ENCODE peak calls at places on chromosomes 5 and 9, in seven cellular contexts. X, N, S, E, D, C and J are unnamed samples.

GRCh38 chr9:124332321-124332720 is 74.6 kb downstream of the NEK6 start:
- DNase-seq in X (no peak), N (no peak), S (no peak), E (no peak), D (no peak), C (no peak), J (no peak)

GRCh38 chr9:115972362-115972761 is 181.2 kb upstream of the PAPPA start:
- DNase-seq in X (peak), N (no peak), S (no peak), E (no peak), D (no peak), C (no peak), J (no peak)

GRCh38 chr5:72552041-72552557 is 44.9 kb upstream of the ZNF366 start:
- DNase-seq in X (peak), N (no peak), S (no peak), E (no peak), D (peak), C (no peak), J (no peak)

GRCh38 chr5:93653716-93654115 is 70.7 kb downstream of the NR2F1 start:
- DNase-seq in X (peak), N (no peak), S (no peak), E (no peak), D (no peak), C (no peak), J (no peak)

GRCh38 chr5:172559004-172559932 is 81.8 kb upstream of the NEURL1B start:
- DNase-seq in X (peak), N (peak), S (no peak), E (peak), D (peak), C (no peak), J (peak)

GRCh38 chr5:59583151-59583809 is 310.2 kb downstream of the PDE4D start:
- DNase-seq in X (no peak), N (no peak), S (no peak), E (no peak), D (no peak), C (no peak), J (no peak)

GRCh38 chr9:16039988-16040761 is 487.3 kb downstream of the CCDC171 start:
- DNase-seq in X (peak), N (peak), S (no peak), E (no peak), D (no peak), C (peak), J (no peak)

GRCh38 chr5:156137482-156137881 is 189.5 kb upstream of the SGCD start:
- DNase-seq in X (no peak), N (no peak), S (no peak), E (no peak), D (no peak), C (no peak), J (no peak)

GRCh38 chr5:123344819-123345426 is 78.3 kb downstream of the CEP120 start:
- DNase-seq in X (peak), N (peak), S (peak), E (no peak), D (no peak), C (no peak), J (no peak)

GRCh38 chr5:130109152-130109551 is 204.9 kb downstream of the CHSY3 start:
- DNase-seq in X (peak), N (no peak), S (peak), E (no peak), D (no peak), C (no peak), J (no peak)

GRCh38 chr9:6567140-6567591 is 78.4 kb downstream of the GLDC start:
- DNase-seq in X (peak), N (no peak), S (no peak), E (no peak), D (peak), C (no peak), J (no peak)

GRCh38 chr9:113221800-113222481 is 597 bp downstream of the SLC31A1 start:
- DNase-seq in X (peak), N (peak), S (peak), E (no peak), D (no peak), C (no peak), J (no peak)

GRCh38 chr5:77086611-77087483 is at the start of gene ZBED3:
- DNase-seq in X (peak), N (peak), S (peak), E (peak), D (no peak), C (peak), J (peak)

GRCh38 chr5:80408976-80409926 is 1.4 kb downstream of the ZFYVE16 start:
- DNase-seq in X (no peak), N (no peak), S (no peak), E (no peak), D (no peak), C (no peak), J (no peak)

GRCh38 chr9:107881625-107882300 is 392.2 kb upstream of the KLF4 start:
- DNase-seq in X (no peak), N (no peak), S (no peak), E (no peak), D (no peak), C (no peak), J (no peak)

GRCh38 chr5:107919969-107920368 is 249.2 kb upstream of the EFNA5 start:
- DNase-seq in X (no peak), N (no peak), S (peak), E (no peak), D (no peak), C (no peak), J (no peak)

GRCh38 chr9:131190191-131190590 is 64.8 kb downstream of the NUP214 start:
- DNase-seq in X (no peak), N (no peak), S (no peak), E (no peak), D (no peak), C (no peak), J (no peak)

GRCh38 chr5:16926417-16926816 is 9.7 kb downstream of the MYO10 start:
- DNase-seq in X (no peak), N (no peak), S (no peak), E (no peak), D (no peak), C (no peak), J (no peak)

GRCh38 chr5:126961702-126962101 is 68.7 kb downstream of the MARCHF3 start:
- DNase-seq in X (peak), N (no peak), S (peak), E (no peak), D (no peak), C (no peak), J (no peak)

GRCh38 chr5:102922111-102922510 is 167.0 kb downstream of the PAM start:
- DNase-seq in X (no peak), N (no peak), S (no peak), E (no peak), D (no peak), C (no peak), J (no peak)

GRCh38 chr9:128554155-128554862 is 1.9 kb downstream of the SPTAN1 start:
- DNase-seq in X (peak), N (peak), S (peak), E (peak), D (no peak), C (peak), J (peak)
- TF ChIP-seq CTCF in X (no peak), N (no peak), S (no peak), E (no peak), D (peak), C (peak), J (no peak)

DNA sequence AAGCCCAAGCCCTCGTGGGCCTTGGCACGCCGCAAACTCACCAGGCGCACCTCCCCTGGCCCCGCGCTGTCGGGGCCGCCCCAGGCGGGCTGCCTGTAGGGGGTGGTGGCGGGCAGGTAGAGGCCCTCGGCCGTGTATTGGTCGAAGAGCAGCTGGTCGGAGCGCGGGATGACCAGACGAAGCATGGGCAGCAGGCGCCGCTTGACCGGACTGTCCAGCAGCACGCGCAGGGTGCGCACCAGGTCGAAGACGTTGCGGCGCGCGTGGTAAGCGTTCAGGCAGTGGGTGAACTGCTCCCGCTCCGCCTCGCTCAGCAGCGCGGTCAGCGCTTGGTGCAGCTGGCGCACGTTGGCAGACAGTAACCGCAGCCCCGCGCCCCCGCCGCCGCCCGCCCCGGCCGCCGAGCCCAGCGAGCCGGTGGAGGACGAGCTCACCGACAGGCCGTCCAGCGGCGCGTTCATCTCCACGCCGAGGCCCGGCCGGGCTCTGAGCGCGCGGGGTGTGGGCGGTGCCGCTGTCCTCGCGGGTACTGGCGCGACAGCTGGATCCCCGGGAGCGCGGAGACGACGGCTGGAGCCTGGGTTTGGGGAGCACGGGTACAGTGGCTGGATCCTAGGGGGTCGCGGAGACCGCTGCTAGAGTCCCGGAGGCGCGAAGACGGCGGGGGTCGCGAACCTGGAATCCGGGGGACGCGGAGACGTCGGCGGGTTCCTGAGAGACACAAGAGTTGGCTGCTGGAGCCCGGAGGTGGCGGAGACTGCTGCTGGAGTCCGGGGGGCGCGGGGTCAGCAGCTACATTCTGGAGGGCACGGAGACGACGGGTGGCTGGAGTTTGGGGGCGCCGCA is 709 bp downstream of the WHRN start:
- DNase-seq in X (peak), N (peak), S (no peak), E (peak), D (no peak), C (peak), J (peak)
- TF ChIP-seq CTCF in X (peak), N (peak), S (no peak), E (no peak), D (peak), C (peak), J (no peak)

DNA sequence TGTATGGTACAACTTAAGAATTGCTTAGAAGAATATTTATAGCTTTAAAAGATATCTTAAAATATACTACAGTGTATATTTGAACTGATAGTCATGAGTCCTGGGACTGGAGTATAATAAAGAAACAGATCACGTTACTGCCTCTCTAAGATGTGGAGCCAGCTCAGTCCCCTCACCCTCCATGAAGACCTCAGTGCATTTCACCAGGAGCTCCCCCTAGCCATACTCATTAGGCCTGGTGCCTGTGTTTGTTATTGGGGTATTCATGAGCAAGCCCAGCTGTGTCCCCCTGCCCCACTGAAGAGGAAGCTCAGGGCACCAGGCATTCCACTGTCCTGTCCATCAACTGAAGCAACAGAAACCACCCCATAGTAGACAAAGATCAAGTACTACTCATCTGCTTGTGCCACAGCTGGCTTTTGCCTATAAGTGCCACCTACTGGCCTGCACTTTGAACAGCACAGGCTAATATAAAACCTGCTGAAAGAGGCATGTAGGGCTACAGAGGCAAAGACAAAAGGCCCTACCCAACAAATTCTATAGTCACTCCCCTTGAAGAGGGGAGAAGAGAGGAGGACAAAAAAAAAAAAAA is 850.2 kb upstream of the NUDT12 start:
- DNase-seq in X (peak), N (peak), S (peak), E (no peak), D (peak), C (peak), J (no peak)
- TF ChIP-seq CTCF in X (peak), N (peak), S (peak), E (peak), D (peak), C (peak), J (peak)

GRCh38 chr9:4984571-4985375 is at the start of gene JAK2:
- DNase-seq in X (peak), N (peak), S (peak), E (peak), D (peak), C (peak), J (peak)
- TF ChIP-seq CTCF in X (no peak), N (peak), S (peak), E (peak), D (peak), C (peak), J (peak)

DNA sequence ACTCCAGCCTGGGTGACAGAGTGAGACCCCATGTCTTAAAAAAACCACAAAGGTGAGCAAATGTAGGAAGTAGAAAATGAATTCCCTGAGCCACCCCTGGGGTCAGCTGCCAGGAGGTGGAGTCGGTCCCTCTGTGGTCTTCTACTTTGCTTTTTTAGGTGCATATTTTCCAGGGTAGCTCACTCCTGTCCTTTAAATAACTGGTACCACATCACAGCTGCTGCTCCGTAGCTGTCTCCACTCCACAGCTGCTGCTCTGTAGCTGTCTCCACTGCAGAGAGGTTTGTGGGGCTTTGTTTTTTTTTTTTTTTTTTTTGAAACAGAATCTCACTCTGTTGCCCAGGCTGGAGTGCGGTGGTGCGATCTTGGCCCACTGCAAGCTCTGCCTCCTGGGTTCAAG is 8.9 kb downstream of the WDR5 start:
- DNase-seq in X (no peak), N (no peak), S (no peak), E (no peak), D (no peak), C (no peak), J (no peak)
- TF ChIP-seq CTCF in X (no peak), N (no peak), S (no peak), E (no peak), D (no peak), C (no peak), J (no peak)

DNA sequence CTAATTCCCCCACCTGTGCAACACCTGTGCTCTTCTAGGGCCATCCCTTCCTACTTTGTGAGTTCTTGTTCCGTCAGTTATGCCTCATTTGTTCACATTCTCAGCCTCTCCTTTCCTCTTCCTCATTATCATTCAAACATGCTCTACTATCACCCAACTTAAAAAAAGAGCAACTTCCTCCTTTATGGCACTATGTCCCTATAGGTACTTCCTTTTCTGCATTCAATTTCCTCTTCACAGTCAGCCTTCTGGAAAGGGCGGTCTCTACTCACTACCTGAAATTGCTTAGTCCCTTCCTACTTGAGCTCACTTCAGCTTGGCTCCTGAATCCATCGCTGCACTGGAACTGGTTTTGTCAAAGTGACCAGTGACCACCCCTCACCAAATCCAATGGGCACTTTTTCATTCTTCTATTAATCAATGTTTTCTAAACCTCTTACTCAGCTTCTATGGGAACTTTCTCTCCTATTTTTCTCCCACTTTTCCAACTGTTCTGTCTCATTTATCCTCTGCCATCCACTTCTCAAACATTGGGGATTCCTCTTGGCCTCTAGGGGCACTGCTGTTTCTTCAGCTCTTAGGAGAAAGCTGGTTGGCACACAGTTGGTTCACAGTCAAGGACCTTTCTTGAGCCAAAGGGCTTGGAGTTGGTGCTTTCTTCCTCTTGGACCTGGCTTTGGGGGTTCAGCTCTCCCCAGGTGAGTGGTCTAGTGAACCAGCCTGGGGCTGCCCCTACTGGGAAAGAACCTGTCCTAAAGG is 112.0 kb upstream of the LHFPL2 start:
- DNase-seq in X (no peak), N (no peak), S (peak), E (no peak), D (no peak), C (no peak), J (no peak)
- TF ChIP-seq CTCF in X (peak), N (no peak), S (peak), E (no peak), D (no peak), C (peak), J (no peak)

GRCh38 chr5:141547488-141547887 is 58.6 kb downstream of the PCDHGC5 start:
- DNase-seq in X (no peak), N (no peak), S (no peak), E (no peak), D (no peak), C (no peak), J (no peak)

GRCh38 chr5:141543053-141543452 is 54.2 kb downstream of the PCDHGC5 start:
- DNase-seq in X (no peak), N (no peak), S (no peak), E (no peak), D (no peak), C (no peak), J (no peak)

GRCh38 chr5:141547921-141548320 is 59.0 kb downstream of the PCDHGC5 start:
- DNase-seq in X (no peak), N (no peak), S (no peak), E (no peak), D (no peak), C (no peak), J (no peak)
- TF ChIP-seq CTCF in X (no peak), N (no peak), S (no peak), E (no peak), D (no peak), C (no peak), J (no peak)

GRCh38 chr5:33470544-33470943 is 29.8 kb downstream of the TARS1 start:
- DNase-seq in X (peak), N (no peak), S (no peak), E (no peak), D (peak), C (no peak), J (no peak)
- TF ChIP-seq CTCF in X (peak), N (no peak), S (no peak), E (no peak), D (peak), C (peak), J (no peak)

DNA sequence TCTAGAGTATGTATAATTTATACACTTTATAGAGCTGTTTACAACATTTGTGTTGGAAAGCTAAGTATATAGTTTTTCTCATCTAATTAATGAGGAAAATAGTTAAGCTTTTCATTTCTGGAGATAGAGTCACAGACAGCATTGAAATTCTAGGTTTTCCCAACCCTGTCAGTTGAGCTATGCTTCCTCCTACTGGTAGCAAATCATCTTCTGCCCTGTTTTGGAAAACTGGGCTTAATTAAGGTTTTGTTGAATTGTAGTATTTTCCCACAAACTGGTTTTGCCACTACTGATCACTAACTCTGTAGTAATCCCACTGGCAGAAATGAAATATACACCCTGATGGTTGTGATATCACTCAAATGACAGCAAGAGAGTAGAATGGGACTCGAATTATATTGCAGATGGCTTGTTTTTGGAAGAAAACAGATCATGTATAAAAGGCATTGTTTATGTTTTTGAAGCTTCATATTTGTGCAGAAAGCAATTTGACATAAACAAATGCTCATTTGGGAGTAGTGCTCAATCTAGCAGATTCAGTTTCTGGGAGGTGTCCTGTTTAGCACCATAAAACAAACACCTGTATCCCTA is 46.6 kb downstream of the CD180 start:
- DNase-seq in X (peak), N (no peak), S (no peak), E (no peak), D (no peak), C (no peak), J (no peak)
- TF ChIP-seq CTCF in X (peak), N (no peak), S (peak), E (peak), D (peak), C (peak), J (peak)

GRCh38 chr5:176596689-176597416 is 13.1 kb downstream of the GPRIN1 start:
- DNase-seq in X (no peak), N (peak), S (peak), E (no peak), D (no peak), C (peak), J (peak)
- TF ChIP-seq CTCF in X (no peak), N (no peak), S (no peak), E (peak), D (no peak), C (peak), J (peak)